ENCODE peak calls at places on chromosomes 6 and 20, in five cellular contexts. One of them, this sample, is unnamed.

GRCh38 chr6:154738561-154738961 is 5.3 kb downstream of the SCAF8 start:
- DNase-seq in CD4-positive, alpha-beta memory T cell: no peak
- DNase-seq in iPS DF 6.9: no peak
- DNase-seq in HCT116: no peak
- DNase-seq in neuronal stem cell: peak; percentile 35
- DNase-seq in this sample: no peak

GRCh38 chr6:54274383-54274782 is 33.9 kb upstream of the TINAG start:
- DNase-seq in neuronal stem cell: no peak
- DNase-seq in CD4-positive, alpha-beta memory T cell: no peak
- DNase-seq in HCT116: no peak
- DNase-seq in iPS DF 6.9: no peak
- DNase-seq in this sample: no peak

GRCh38 chr20:54860716-54861115 is 385.3 kb downstream of the DOK5 start:
- DNase-seq in HCT116: no peak
- DNase-seq in iPS DF 6.9: no peak
- DNase-seq in CD4-positive, alpha-beta memory T cell: no peak
- DNase-seq in neuronal stem cell: no peak
- DNase-seq in this sample: no peak

GRCh38 chr6:7148100-7148822 is 40.5 kb downstream of the RREB1 start:
- DNase-seq in CD4-positive, alpha-beta memory T cell: no peak
- DNase-seq in HCT116: no peak
- DNase-seq in neuronal stem cell: no peak
- DNase-seq in iPS DF 6.9: no peak
- DNase-seq in this sample: no peak

GRCh38 chr20:39269493-39270217 is 307.5 kb downstream of the DHX35 start:
- DNase-seq in CD4-positive, alpha-beta memory T cell: no peak
- DNase-seq in neuronal stem cell: no peak
- DNase-seq in HCT116: no peak
- DNase-seq in iPS DF 6.9: no peak
- DNase-seq in this sample: no peak

GRCh38 chr6:5778317-5778857 is 228.3 kb downstream of the NRN1 start:
- DNase-seq in iPS DF 6.9: no peak
- DNase-seq in CD4-positive, alpha-beta memory T cell: no peak
- DNase-seq in neuronal stem cell: no peak
- DNase-seq in HCT116: no peak
- DNase-seq in this sample: no peak

GRCh38 chr6:85405175-85405852 is 44.6 kb upstream of the NT5E start:
- DNase-seq in HCT116: no peak
- DNase-seq in CD4-positive, alpha-beta memory T cell: no peak
- DNase-seq in iPS DF 6.9: no peak
- DNase-seq in neuronal stem cell: no peak
- DNase-seq in this sample: no peak

GRCh38 chr6:115842338-115842737 is 218.4 kb downstream of the FRK start:
- DNase-seq in neuronal stem cell: no peak
- DNase-seq in iPS DF 6.9: no peak
- DNase-seq in CD4-positive, alpha-beta memory T cell: no peak
- DNase-seq in HCT116: no peak
- DNase-seq in this sample: no peak

GRCh38 chr6:13762648-13763441 is 51.2 kb upstream of the RANBP9 start:
- DNase-seq in iPS DF 6.9: no peak
- DNase-seq in HCT116: no peak
- DNase-seq in CD4-positive, alpha-beta memory T cell: no peak
- DNase-seq in neuronal stem cell: no peak
- DNase-seq in this sample: no peak

GRCh38 chr6:6749791-6750434 is 161.4 kb downstream of the LY86 start:
- DNase-seq in neuronal stem cell: no peak
- DNase-seq in HCT116: peak; percentile 56
- DNase-seq in iPS DF 6.9: no peak
- DNase-seq in CD4-positive, alpha-beta memory T cell: no peak
- DNase-seq in this sample: no peak

GRCh38 chr6:148711833-148712653 is 34.8 kb upstream of the UST start:
- DNase-seq in HCT116: no peak
- DNase-seq in CD4-positive, alpha-beta memory T cell: no peak
- DNase-seq in neuronal stem cell: no peak
- DNase-seq in iPS DF 6.9: no peak
- DNase-seq in this sample: no peak

GRCh38 chr20:6277661-6278060 is 154.8 kb upstream of the FERMT1 start:
- DNase-seq in CD4-positive, alpha-beta memory T cell: no peak
- DNase-seq in iPS DF 6.9: no peak
- DNase-seq in neuronal stem cell: no peak
- DNase-seq in HCT116: no peak
- DNase-seq in this sample: no peak

GRCh38 chr20:10559266-10559665 is 114.5 kb downstream of the JAG1 start:
- DNase-seq in iPS DF 6.9: no peak
- DNase-seq in HCT116: no peak
- DNase-seq in neuronal stem cell: no peak
- DNase-seq in CD4-positive, alpha-beta memory T cell: no peak
- DNase-seq in this sample: no peak

GRCh38 chr20:2626853-2627541 is 25.4 kb upstream of the NOP56 start:
- DNase-seq in CD4-positive, alpha-beta memory T cell: no peak
- DNase-seq in neuronal stem cell: no peak
- DNase-seq in HCT116: peak; percentile 72
- DNase-seq in iPS DF 6.9: no peak
- DNase-seq in this sample: no peak

GRCh38 chr6:14135865-14136539 is 18.4 kb downstream of the CD83 start:
- DNase-seq in HCT116: no peak
- DNase-seq in neuronal stem cell: no peak
- DNase-seq in CD4-positive, alpha-beta memory T cell: no peak
- DNase-seq in iPS DF 6.9: no peak
- DNase-seq in this sample: no peak

GRCh38 chr6:68307301-68307700 is 327.8 kb upstream of the ADGRB3 start:
- DNase-seq in iPS DF 6.9: no peak
- DNase-seq in CD4-positive, alpha-beta memory T cell: no peak
- DNase-seq in neuronal stem cell: no peak
- DNase-seq in HCT116: no peak
- DNase-seq in this sample: no peak

GRCh38 chr6:26032387-26033131 is 54.7 kb upstream of the HFE start:
- DNase-seq in neuronal stem cell: peak; percentile 52
- DNase-seq in CD4-positive, alpha-beta memory T cell: peak; percentile 40
- DNase-seq in iPS DF 6.9: no peak
- DNase-seq in HCT116: no peak
- DNase-seq in this sample: no peak

GRCh38 chr6:140078552-140079126 is 704.2 kb upstream of the CITED2 start:
- DNase-seq in CD4-positive, alpha-beta memory T cell: no peak
- DNase-seq in HCT116: no peak
- DNase-seq in neuronal stem cell: no peak
- DNase-seq in iPS DF 6.9: no peak
- DNase-seq in this sample: no peak

GRCh38 chr6:16635810-16636602 is 125.3 kb downstream of the ATXN1 start:
- DNase-seq in neuronal stem cell: no peak
- DNase-seq in HCT116: peak; percentile 8
- DNase-seq in CD4-positive, alpha-beta memory T cell: no peak
- DNase-seq in iPS DF 6.9: no peak
- DNase-seq in this sample: no peak

GRCh38 chr20:31967830-31968249 is at the start of gene XKR7:
- DNase-seq in CD4-positive, alpha-beta memory T cell: no peak
- DNase-seq in iPS DF 6.9: no peak
- DNase-seq in HCT116: no peak
- DNase-seq in neuronal stem cell: peak; percentile 20
- DNase-seq in this sample: no peak

GRCh38 chr6:27049863-27050781 is 197.4 kb upstream of the PRSS16 start:
- DNase-seq in neuronal stem cell: no peak
- DNase-seq in iPS DF 6.9: no peak
- DNase-seq in HCT116: no peak
- DNase-seq in CD4-positive, alpha-beta memory T cell: no peak
- DNase-seq in this sample: no peak

GRCh38 chr6:37103169-37104039 is 66.5 kb upstream of the PIM1 start:
- DNase-seq in CD4-positive, alpha-beta memory T cell: no peak
- DNase-seq in HCT116: no peak
- DNase-seq in neuronal stem cell: no peak
- DNase-seq in iPS DF 6.9: no peak
- DNase-seq in this sample: peak; percentile 6

GRCh38 chr6:111347589-111347988 is 135.4 kb downstream of the REV3L start:
- DNase-seq in neuronal stem cell: no peak
- DNase-seq in HCT116: no peak
- DNase-seq in iPS DF 6.9: no peak
- DNase-seq in CD4-positive, alpha-beta memory T cell: no peak
- DNase-seq in this sample: no peak
- H3K36me3 ChIP-seq in neuronal stem cell: peaks cover 96% of the 10 kb centered on the region
- H3K36me3 ChIP-seq in HCT116: no peaks in the 10 kb centered on the region
- H3K36me3 ChIP-seq in iPS DF 6.9: no peaks in the 10 kb centered on the region
- H3K36me3 ChIP-seq in CD4-positive, alpha-beta memory T cell: peaks cover 8% of the 10 kb centered on the region
- H3K36me3 ChIP-seq in this sample: peaks cover 12% of the 10 kb centered on the region

DNA sequence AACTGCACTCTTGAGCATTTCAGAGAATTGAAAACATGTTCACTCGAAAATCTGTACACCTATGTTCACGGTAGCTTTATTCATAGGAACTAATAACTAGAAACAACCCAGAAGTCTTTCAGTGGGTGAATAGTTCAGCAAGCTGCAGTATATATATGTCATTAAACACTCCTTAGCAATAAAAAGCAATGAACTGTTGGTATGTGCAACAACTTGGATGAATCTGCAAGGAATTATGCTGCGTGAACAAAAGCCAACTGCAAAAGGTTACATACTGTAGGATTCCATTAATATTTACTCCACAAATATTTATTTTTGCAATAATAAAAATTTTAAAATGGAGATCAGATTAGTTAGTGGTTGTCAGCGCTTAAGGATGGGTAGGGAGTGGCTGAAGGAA is 22.1 kb upstream of the FKBP1A start:
- DNase-seq in CD4-positive, alpha-beta memory T cell: no peak
- DNase-seq in neuronal stem cell: no peak
- DNase-seq in HCT116: no peak
- DNase-seq in iPS DF 6.9: no peak
- DNase-seq in this sample: no peak
- H3K4me1 ChIP-seq in CD4-positive, alpha-beta memory T cell: no peaks in the 10 kb centered on the region
- H3K4me1 ChIP-seq in neuronal stem cell: peaks cover 8% of the 10 kb centered on the region
- H3K4me1 ChIP-seq in HCT116: peaks cover 41% of the 10 kb centered on the region
- H3K4me1 ChIP-seq in iPS DF 6.9: no peaks in the 10 kb centered on the region
- H3K4me1 ChIP-seq in this sample: no peaks in the 10 kb centered on the region

GRCh38 chr20:49285233-49285668 is 7.4 kb upstream of the ZNFX1 start:
- DNase-seq in neuronal stem cell: no peak
- DNase-seq in HCT116: no peak
- DNase-seq in iPS DF 6.9: no peak
- DNase-seq in CD4-positive, alpha-beta memory T cell: no peak
- DNase-seq in this sample: no peak
- H3K9me3 ChIP-seq in neuronal stem cell: peaks cover 61% of the 10 kb centered on the region
- H3K9me3 ChIP-seq in HCT116: no peaks in the 10 kb centered on the region
- H3K9me3 ChIP-seq in iPS DF 6.9: no peaks in the 10 kb centered on the region
- H3K9me3 ChIP-seq in CD4-positive, alpha-beta memory T cell: peaks cover 65% of the 10 kb centered on the region
- H3K9me3 ChIP-seq in this sample: peaks cover 60% of the 10 kb centered on the region

GRCh38 chr6:33443619-33444504 is 10.5 kb upstream of the ZBTB9 start:
- DNase-seq in CD4-positive, alpha-beta memory T cell: no peak
- DNase-seq in iPS DF 6.9: no peak
- DNase-seq in neuronal stem cell: no peak
- DNase-seq in HCT116: no peak
- DNase-seq in this sample: no peak
- H3K36me3 ChIP-seq in CD4-positive, alpha-beta memory T cell: peaks cover 42% of the 10 kb centered on the region
- H3K36me3 ChIP-seq in iPS DF 6.9: peaks cover 75% of the 10 kb centered on the region
- H3K36me3 ChIP-seq in neuronal stem cell: peaks cover 96% of the 10 kb centered on the region
- H3K36me3 ChIP-seq in HCT116: no peaks in the 10 kb centered on the region
- H3K36me3 ChIP-seq in this sample: peaks cover 68% of the 10 kb centered on the region

This sample was measured in effector memory CD4-positive, alpha-beta T cell.